ENCODE peak calls at places on chromosomes 11 and 22, in seven cellular contexts. One of them, this sample, is unnamed.
A peak's percentile ranks its signal among the peaks of the same experiment; 100 is the strongest.

GRCh38 chr22:30928401-30928800 is 40.2 kb downstream of the MORC2 start:
- DNase-seq in AG04450: no peak
- DNase-seq in right cardiac atrium: no peak
- DNase-seq in upper lobe of left lung: no peak
- DNase-seq in H1: no peak
- DNase-seq in OCI-LY7: no peak
- DNase-seq in neuronal stem cell: no peak
- DNase-seq in this sample: no peak

GRCh38 chr22:20777420-20778177 is 3.7 kb downstream of the SERPIND1 start:
- DNase-seq in OCI-LY7: no peak
- DNase-seq in neuronal stem cell: no peak
- DNase-seq in upper lobe of left lung: peak; percentile 51
- DNase-seq in H1: no peak
- DNase-seq in AG04450: peak; percentile 81
- DNase-seq in right cardiac atrium: no peak
- DNase-seq in this sample: no peak

GRCh38 chr11:116890193-116890592 is 52.8 kb upstream of the APOA1 start:
- DNase-seq in upper lobe of left lung: no peak
- DNase-seq in right cardiac atrium: no peak
- DNase-seq in H1: no peak
- DNase-seq in AG04450: no peak
- DNase-seq in neuronal stem cell: no peak
- DNase-seq in OCI-LY7: peak; percentile 39
- DNase-seq in this sample: no peak

GRCh38 chr11:109123811-109124787 is 297.9 kb upstream of the C11orf87 start:
- DNase-seq in H1: no peak
- DNase-seq in upper lobe of left lung: no peak
- DNase-seq in neuronal stem cell: no peak
- DNase-seq in AG04450: no peak
- DNase-seq in OCI-LY7: no peak
- DNase-seq in right cardiac atrium: peak; percentile 55
- DNase-seq in this sample: no peak

GRCh38 chr22:49009359-49010063 is 818.2 kb downstream of the BRD1 start:
- DNase-seq in OCI-LY7: no peak
- DNase-seq in neuronal stem cell: no peak
- DNase-seq in H1: no peak
- DNase-seq in upper lobe of left lung: no peak
- DNase-seq in right cardiac atrium: no peak
- DNase-seq in AG04450: no peak
- DNase-seq in this sample: peak; percentile 15

GRCh38 chr22:30742291-30743256 is 47.9 kb downstream of the OSBP2 start:
- DNase-seq in AG04450: no peak
- DNase-seq in right cardiac atrium: no peak
- DNase-seq in upper lobe of left lung: no peak
- DNase-seq in OCI-LY7: no peak
- DNase-seq in H1: no peak
- DNase-seq in neuronal stem cell: no peak
- DNase-seq in this sample: no peak

GRCh38 chr22:50473855-50474671 is 772 bp downstream of the SBF1 start:
- DNase-seq in neuronal stem cell: no peak
- DNase-seq in AG04450: peak; percentile 20
- DNase-seq in OCI-LY7: peak; percentile 41
- DNase-seq in right cardiac atrium: peak; percentile 77
- DNase-seq in upper lobe of left lung: peak; percentile 43
- DNase-seq in H1: no peak
- DNase-seq in this sample: peak; percentile 62

GRCh38 chr11:107609384-107610218 is 18.7 kb downstream of the ELMOD1 start:
- DNase-seq in H1: no peak
- DNase-seq in right cardiac atrium: no peak
- DNase-seq in OCI-LY7: no peak
- DNase-seq in AG04450: no peak
- DNase-seq in neuronal stem cell: peak; percentile 31
- DNase-seq in upper lobe of left lung: no peak
- DNase-seq in this sample: no peak

GRCh38 chr11:86484164-86484794 is 109.6 kb downstream of the CCDC81 start:
- DNase-seq in H1: no peak
- DNase-seq in AG04450: peak; percentile 96
- DNase-seq in OCI-LY7: no peak
- DNase-seq in right cardiac atrium: peak; percentile 72
- DNase-seq in neuronal stem cell: no peak
- DNase-seq in upper lobe of left lung: no peak
- DNase-seq in this sample: no peak

GRCh38 chr11:116336540-116336939 is 436.2 kb downstream of the BUD13 start:
- DNase-seq in neuronal stem cell: no peak
- DNase-seq in H1: no peak
- DNase-seq in upper lobe of left lung: no peak
- DNase-seq in right cardiac atrium: no peak
- DNase-seq in OCI-LY7: no peak
- DNase-seq in AG04450: no peak
- DNase-seq in this sample: no peak

GRCh38 chr11:42631223-42631843 is 680.5 kb upstream of the API5 start:
- DNase-seq in upper lobe of left lung: no peak
- DNase-seq in right cardiac atrium: no peak
- DNase-seq in H1: no peak
- DNase-seq in neuronal stem cell: no peak
- DNase-seq in AG04450: no peak
- DNase-seq in OCI-LY7: peak; percentile 11
- DNase-seq in this sample: no peak

GRCh38 chr11:104672897-104673296 is 225.4 kb downstream of the CASP12 start:
- DNase-seq in upper lobe of left lung: no peak
- DNase-seq in right cardiac atrium: no peak
- DNase-seq in H1: no peak
- DNase-seq in OCI-LY7: no peak
- DNase-seq in AG04450: no peak
- DNase-seq in neuronal stem cell: no peak
- DNase-seq in this sample: no peak

GRCh38 chr11:85672111-85672875 is 7.4 kb upstream of the CREBZF start:
- DNase-seq in AG04450: no peak
- DNase-seq in right cardiac atrium: no peak
- DNase-seq in neuronal stem cell: no peak
- DNase-seq in H1: no peak
- DNase-seq in upper lobe of left lung: no peak
- DNase-seq in OCI-LY7: no peak
- DNase-seq in this sample: peak; percentile 26

GRCh38 chr11:78841451-78842060 is 266.9 kb upstream of the NARS2 start:
- DNase-seq in upper lobe of left lung: no peak
- DNase-seq in H1: no peak
- DNase-seq in neuronal stem cell: no peak
- DNase-seq in right cardiac atrium: no peak
- DNase-seq in AG04450: no peak
- DNase-seq in OCI-LY7: no peak
- DNase-seq in this sample: no peak

GRCh38 chr11:2524446-2525165 is 79.8 kb downstream of the KCNQ1 start:
- DNase-seq in neuronal stem cell: no peak
- DNase-seq in upper lobe of left lung: peak; percentile 11
- DNase-seq in H1: no peak
- DNase-seq in right cardiac atrium: peak; percentile 36
- DNase-seq in AG04450: no peak
- DNase-seq in OCI-LY7: no peak
- DNase-seq in this sample: peak; percentile 31

DNA sequence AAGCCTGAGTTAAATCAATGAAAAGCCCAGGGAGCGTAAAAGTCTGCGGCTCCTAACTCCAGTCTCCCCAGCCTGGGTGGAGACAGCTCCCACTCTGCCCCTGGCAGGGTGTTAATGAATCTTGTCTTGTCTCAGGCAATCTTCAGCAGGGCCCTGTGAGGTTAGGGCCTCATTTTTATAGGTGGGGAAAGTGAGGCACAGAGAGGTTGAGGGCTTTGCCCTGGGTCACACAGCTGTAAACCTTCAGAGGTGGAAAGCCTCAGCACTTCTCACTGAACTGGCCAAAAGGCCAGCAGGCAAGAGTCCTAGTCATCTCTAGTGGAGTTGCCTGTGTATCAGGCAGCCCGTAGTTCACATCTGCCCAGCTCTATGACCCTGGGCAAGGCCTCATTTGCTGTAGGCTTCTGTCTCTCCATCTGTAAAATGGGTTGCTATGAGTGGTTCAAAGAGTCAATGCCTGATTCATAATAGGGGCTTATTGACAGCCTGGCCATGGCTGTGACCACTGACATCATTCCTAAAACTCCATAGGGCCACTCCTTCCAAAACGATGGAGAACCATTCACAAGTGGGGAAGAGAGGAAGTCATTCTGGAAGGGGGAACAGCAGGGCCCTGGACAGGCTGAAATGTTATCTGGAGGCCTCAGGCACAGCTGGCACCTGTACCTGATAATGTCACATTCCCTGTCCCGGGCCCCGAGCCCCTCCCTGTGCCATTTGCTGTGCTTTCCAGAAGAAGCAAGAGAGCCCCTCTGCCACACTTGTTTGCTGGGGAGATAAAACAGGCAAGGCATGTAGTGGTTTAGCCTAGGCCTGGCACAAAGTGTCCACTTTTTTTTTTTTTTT is 6.0 kb downstream of the CBX7 start:
- DNase-seq in upper lobe of left lung: no peak
- DNase-seq in OCI-LY7: no peak
- DNase-seq in AG04450: no peak
- DNase-seq in H1: no peak
- DNase-seq in neuronal stem cell: no peak
- DNase-seq in right cardiac atrium: no peak
- DNase-seq in this sample: no peak
- H3K4me3 ChIP-seq in upper lobe of left lung: peak overlapping the region; percentile 94
- H3K4me3 ChIP-seq in OCI-LY7: peak overlapping the region; percentile 88
- H3K4me3 ChIP-seq in AG04450: peak overlapping the region; percentile 56
- H3K4me3 ChIP-seq in H1: peak overlapping the region; percentile 48
- H3K4me3 ChIP-seq in neuronal stem cell: peak overlapping the region; percentile 74
- H3K4me3 ChIP-seq in right cardiac atrium: peak overlapping the region; percentile 88
- H3K4me3 ChIP-seq in this sample: peak overlapping the region; percentile 82

DNA sequence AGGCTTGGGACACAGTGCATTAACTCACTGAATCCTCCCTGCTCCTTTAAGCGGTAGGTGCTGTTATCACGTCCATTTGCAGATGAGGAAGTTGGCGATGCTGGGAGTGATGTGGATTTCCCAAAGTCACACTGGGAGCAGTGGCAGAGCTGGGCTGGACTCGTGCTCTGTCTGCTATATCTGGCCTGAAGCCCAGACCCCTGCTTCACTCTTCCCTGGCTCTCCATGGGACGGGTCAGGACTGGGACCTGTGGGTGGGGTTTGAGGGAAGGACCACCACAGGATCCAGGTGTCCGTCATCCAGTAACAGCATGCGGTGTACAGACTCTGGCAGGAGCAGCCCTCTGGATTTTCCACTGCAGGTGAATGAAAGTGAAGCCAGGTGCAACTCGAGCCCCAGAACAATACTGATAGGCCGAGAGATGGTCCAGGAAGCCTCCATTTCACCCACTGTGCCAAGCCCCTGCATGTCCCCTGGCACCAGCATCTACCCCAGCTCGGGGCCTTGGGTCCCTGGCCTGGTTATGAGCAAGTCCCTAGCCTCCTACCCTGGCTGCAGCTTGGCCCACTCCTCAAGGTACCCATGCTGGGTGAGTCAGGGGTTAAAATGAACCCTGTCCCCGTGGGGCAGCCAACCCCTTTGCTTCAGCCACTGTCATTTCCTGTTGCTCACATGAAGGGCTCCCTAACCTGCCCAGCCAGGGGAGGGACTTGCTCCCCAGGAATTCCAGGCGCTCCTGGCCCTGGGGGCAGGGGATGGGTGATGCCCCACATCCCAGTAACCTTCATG is 4.2 kb downstream of the USP2 start:
- DNase-seq in upper lobe of left lung: peak; percentile 20
- DNase-seq in H1: no peak
- DNase-seq in OCI-LY7: peak; percentile 18
- DNase-seq in right cardiac atrium: peak; percentile 63
- DNase-seq in AG04450: no peak
- DNase-seq in neuronal stem cell: no peak
- DNase-seq in this sample: no peak
- H3K27ac ChIP-seq in upper lobe of left lung: no peak overlapping the region
- H3K27ac ChIP-seq in H1: peak overlapping the region; percentile 9
- H3K27ac ChIP-seq in OCI-LY7: peak overlapping the region; percentile 34
- H3K27ac ChIP-seq in right cardiac atrium: peak overlapping the region; percentile 82
- H3K27ac ChIP-seq in AG04450: no peak overlapping the region
- H3K27ac ChIP-seq in neuronal stem cell: no peak overlapping the region
- H3K27ac ChIP-seq in this sample: no peak overlapping the region

GRCh38 chr11:70604630-70605520 is 206.5 kb downstream of the CTTN start:
- DNase-seq in right cardiac atrium: no peak
- DNase-seq in H1: no peak
- DNase-seq in upper lobe of left lung: no peak
- DNase-seq in neuronal stem cell: no peak
- DNase-seq in OCI-LY7: no peak
- DNase-seq in AG04450: no peak
- DNase-seq in this sample: peak; percentile 42

GRCh38 chr11:70605846-70606245 is 207.5 kb downstream of the CTTN start:
- DNase-seq in neuronal stem cell: no peak
- DNase-seq in right cardiac atrium: no peak
- DNase-seq in OCI-LY7: no peak
- DNase-seq in H1: no peak
- DNase-seq in upper lobe of left lung: no peak
- DNase-seq in AG04450: no peak
- DNase-seq in this sample: peak; percentile 2

GRCh38 chr11:70603064-70603755 is 204.9 kb downstream of the CTTN start:
- DNase-seq in OCI-LY7: no peak
- DNase-seq in neuronal stem cell: no peak
- DNase-seq in upper lobe of left lung: no peak
- DNase-seq in right cardiac atrium: no peak
- DNase-seq in H1: no peak
- DNase-seq in AG04450: no peak
- DNase-seq in this sample: no peak

GRCh38 chr11:70603756-70604211 is 205.5 kb downstream of the CTTN start:
- DNase-seq in upper lobe of left lung: no peak
- DNase-seq in H1: no peak
- DNase-seq in right cardiac atrium: no peak
- DNase-seq in AG04450: no peak
- DNase-seq in OCI-LY7: no peak
- DNase-seq in neuronal stem cell: no peak
- DNase-seq in this sample: peak; percentile 58

GRCh38 chr11:70604221-70604620 is 205.9 kb downstream of the CTTN start:
- DNase-seq in AG04450: no peak
- DNase-seq in OCI-LY7: no peak
- DNase-seq in neuronal stem cell: no peak
- DNase-seq in H1: no peak
- DNase-seq in upper lobe of left lung: no peak
- DNase-seq in right cardiac atrium: no peak
- DNase-seq in this sample: peak; percentile 25
- H3K9me3 ChIP-seq in AG04450: peaks cover 55% of the 10 kb centered on the region
- H3K9me3 ChIP-seq in OCI-LY7: no peaks in the 10 kb centered on the region
- H3K9me3 ChIP-seq in neuronal stem cell: no peaks in the 10 kb centered on the region
- H3K9me3 ChIP-seq in H1: no peaks in the 10 kb centered on the region
- H3K9me3 ChIP-seq in upper lobe of left lung: no peaks in the 10 kb centered on the region
- H3K9me3 ChIP-seq in right cardiac atrium: no peaks in the 10 kb centered on the region
- H3K9me3 ChIP-seq in this sample: no peaks in the 10 kb centered on the region

DNA sequence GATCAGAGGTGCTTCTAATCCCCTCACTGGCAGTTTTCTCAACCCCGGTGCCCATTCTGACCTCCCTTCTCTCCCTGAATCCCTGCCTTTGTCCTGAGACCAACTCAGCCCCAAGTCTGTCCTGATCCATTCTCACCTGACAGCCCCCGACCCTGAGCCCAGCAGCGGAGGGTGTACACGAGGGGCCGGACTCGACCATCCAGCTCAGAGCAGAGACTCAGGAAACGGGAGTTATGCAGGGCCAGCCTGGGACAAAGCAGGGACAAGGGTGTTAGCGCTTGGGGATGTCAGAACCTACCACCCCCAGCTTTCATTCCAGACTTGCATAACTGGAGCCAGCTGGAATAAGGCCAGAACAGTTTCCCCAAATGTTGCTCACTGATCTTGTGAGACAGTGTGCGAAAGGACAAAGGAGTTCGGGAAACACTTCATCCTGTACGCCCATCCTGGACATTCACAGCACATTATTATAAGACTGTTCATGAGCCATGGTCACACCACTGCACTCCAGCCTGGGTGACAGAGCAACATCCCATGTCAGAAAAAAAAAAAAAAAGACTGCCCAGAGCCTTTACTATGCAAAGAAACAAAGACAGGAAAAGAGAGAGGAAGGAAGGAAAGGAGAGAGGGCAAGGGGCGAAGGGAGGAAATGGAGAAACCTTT is 3.5 kb upstream of the EEF1G start:
- DNase-seq in right cardiac atrium: no peak
- DNase-seq in neuronal stem cell: no peak
- DNase-seq in OCI-LY7: no peak
- DNase-seq in H1: no peak
- DNase-seq in upper lobe of left lung: no peak
- DNase-seq in AG04450: no peak
- DNase-seq in this sample: no peak
- H3K4me3 ChIP-seq in right cardiac atrium: no peak overlapping the region
- H3K4me3 ChIP-seq in neuronal stem cell: no peak overlapping the region
- H3K4me3 ChIP-seq in OCI-LY7: no peak overlapping the region
- H3K4me3 ChIP-seq in H1: no peak overlapping the region
- H3K4me3 ChIP-seq in upper lobe of left lung: no peak overlapping the region
- H3K4me3 ChIP-seq in AG04450: no peak overlapping the region
- H3K4me3 ChIP-seq in this sample: no peak overlapping the region